ENCODE peak calls at places on chromosomes 7 and 10, in four cellular contexts. D is testis, E is right lobe of liver, O is lower leg skin. F is an unnamed sample.

GRCh38 chr10:126277177-126277576 is 111.1 kb downstream of the ADAM12 start:
- DNase-seq in O (no peak), E (no peak), D (no peak), F (no peak)

GRCh38 chr7:44375926-44376342 is 50.5 kb upstream of the CAMK2B start:
- DNase-seq in E (no peak), D (no peak), O (peak; percentile 67), F (no peak)

GRCh38 chr10:48551796-48552591 is 52.9 kb downstream of the ARHGAP22 start:
- DNase-seq in D (peak; percentile 45), E (no peak), O (peak; percentile 75), F (peak; percentile 70)

GRCh38 chr10:8301831-8302230 is 247.3 kb downstream of the GATA3 start:
- DNase-seq in O (no peak), E (no peak), D (no peak), F (no peak)

GRCh38 chr10:125201108-125201524 is 40.8 kb upstream of the CTBP2 start:
- DNase-seq in E (no peak), O (peak; percentile 56), D (no peak), F (no peak)

GRCh38 chr7:135335628-135336139 is 102.0 kb downstream of the STRA8 start:
- DNase-seq in O (peak; percentile 81), E (peak; percentile 60), D (peak; percentile 58), F (no peak)

GRCh38 chr10:22824984-22825383 is 102.9 kb upstream of the ARMC3 start:
- DNase-seq in E (no peak), O (no peak), D (no peak), F (no peak)

GRCh38 chr10:88728107-88728763 is 22.2 kb downstream of the LIPK start:
- DNase-seq in O (no peak), D (peak; percentile 88), E (peak; percentile 69), F (no peak)

GRCh38 chr7:67854784-67855183 is 858.2 kb downstream of the TYW1 start:
- DNase-seq in O (no peak), E (no peak), D (no peak), F (no peak)

GRCh38 chr7:27917774-27918314 is 177.9 kb downstream of the TAX1BP1 start:
- DNase-seq in D (no peak), E (no peak), O (no peak), F (no peak)

GRCh38 chr7:142153400-142153799 is 41.9 kb downstream of the MGAM2 start:
- DNase-seq in O (no peak), E (no peak), D (peak; percentile 33), F (no peak)

GRCh38 chr10:5411941-5412276 is 448 bp upstream of the NET1 start:
- DNase-seq in D (no peak), E (no peak), O (no peak), F (no peak)
- H3K4me3 ChIP-seq in D (peak overlapping the region; percentile 80), E (peak overlapping the region; percentile 61), O (no peak overlapping the region), F (peak overlapping the region; percentile 74)

DNA sequence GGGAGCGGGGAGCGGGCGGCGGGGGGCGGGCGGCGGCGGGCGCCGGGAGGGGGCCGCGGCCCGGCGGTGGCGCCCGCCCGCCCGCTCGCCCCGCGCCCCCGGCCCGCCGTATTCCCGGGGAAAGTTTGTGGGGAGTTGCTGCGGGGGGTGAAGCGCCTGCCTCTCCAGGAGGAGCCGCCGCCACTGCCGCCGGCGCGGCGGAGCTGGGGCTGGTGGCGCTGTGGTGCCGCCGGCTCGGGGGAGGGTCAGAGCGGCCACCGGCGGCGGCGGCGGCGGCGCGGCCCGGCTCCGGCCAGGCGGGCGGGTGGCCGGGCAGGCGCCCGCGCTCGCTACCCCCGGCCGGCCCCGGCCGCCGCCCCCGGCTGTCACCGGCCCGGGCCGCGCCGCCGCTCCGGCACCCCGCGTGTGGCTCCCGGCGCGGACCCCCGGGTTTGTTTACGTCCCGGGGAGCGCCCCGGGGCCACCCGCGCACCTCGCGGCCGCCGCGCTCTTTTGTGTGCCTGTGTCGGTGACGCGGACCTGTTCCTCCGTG is 861 bp upstream of the CUX1 start:
- DNase-seq in D (peak; percentile 30), E (peak; percentile 73), O (peak; percentile 84), F (no peak)
- TF ChIP-seq POLR2A in D (no peak), E (no peak), O (no peak), F (no peak)

GRCh38 chr7:34696415-34696814 is 38.4 kb downstream of the NPSR1 start:
- DNase-seq in O (no peak), D (no peak), E (no peak), F (no peak)
- H3K4me3 ChIP-seq in O (no peak overlapping the region), D (no peak overlapping the region), E (no peak overlapping the region), F (no peak overlapping the region)

DNA sequence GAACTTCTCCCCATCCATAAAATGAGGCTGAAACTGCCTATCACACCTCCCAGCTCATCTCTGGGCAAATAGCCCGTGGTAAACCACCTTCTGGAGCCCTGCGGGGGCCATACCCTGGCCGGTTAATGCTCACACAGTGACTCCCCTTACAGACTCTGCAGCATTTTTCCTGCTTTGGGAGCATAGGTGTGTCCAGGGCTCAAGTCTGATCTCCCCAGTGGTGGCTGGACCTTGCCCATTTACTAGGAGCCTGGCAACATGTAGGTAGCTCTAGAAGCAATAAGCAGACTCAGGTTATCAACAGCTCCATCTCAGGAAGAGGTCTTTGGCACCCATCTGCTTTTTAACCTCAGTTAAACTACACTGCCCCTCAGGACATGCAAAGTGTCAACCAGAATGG is 5.5 kb upstream of the CDHR1 start:
- DNase-seq in E (no peak), O (peak; percentile 42), D (no peak), F (no peak)
- TF ChIP-seq POLR2A in E (no peak), O (no peak), D (no peak), F (no peak)

GRCh38 chr10:128885573-128886555 is 581.2 kb upstream of the MGMT start:
- DNase-seq in E (no peak), D (no peak), O (peak; percentile 71), F (peak; percentile 67)
- H3K4me3 ChIP-seq in E (no peak overlapping the region), D (no peak overlapping the region), O (no peak overlapping the region), F (no peak overlapping the region)

F was measured in vagina.